ENCODE peak calls at places on chromosomes 6 and 20, in six cellular contexts. D is endothelial cell, O is mesothelial cell of epicardium, E is HFFc6, B is psoas muscle, Q is GM10248. R is an unnamed sample.

GRCh38 chr20:31720486-31721407 is 1.9 kb downstream of the BCL2L1 start:
- DNase-seq in B (no peak), D (no peak), O (no peak), E (no peak), Q (peak), R (no peak)

GRCh38 chr6:15690451-15690961 is 27.7 kb upstream of the DTNBP1 start:
- DNase-seq in D (no peak), E (no peak), B (no peak), Q (no peak), O (no peak), R (no peak)

GRCh38 chr6:26536571-26537159 is 1.5 kb upstream of the HMGN4 start:
- DNase-seq in Q (peak), B (no peak), O (no peak), D (peak), E (peak), R (peak)

GRCh38 chr20:61026173-61026572 is 225.9 kb upstream of the CDH4 start:
- DNase-seq in D (no peak), B (no peak), Q (no peak), O (no peak), E (no peak), R (no peak)

GRCh38 chr6:44399991-44400390 is 12.5 kb downstream of the CDC5L start:
- DNase-seq in Q (no peak), E (no peak), B (no peak), O (no peak), D (no peak), R (no peak)

GRCh38 chr6:107591346-107591745 is 101.4 kb downstream of the SOBP start:
- DNase-seq in E (no peak), O (no peak), D (no peak), B (no peak), Q (no peak), R (no peak)

GRCh38 chr6:44268095-44268628 is 2.1 kb upstream of the TMEM151B start:
- DNase-seq in Q (peak), E (no peak), D (peak), O (no peak), B (peak), R (no peak)

GRCh38 chr6:131368077-131368911 is 204.7 kb upstream of the ARG1 start:
- DNase-seq in D (no peak), B (peak), E (no peak), O (no peak), Q (peak), R (peak)

GRCh38 chr6:109701774-109702173 is 10.7 kb downstream of the FIG4 start:
- DNase-seq in O (no peak), D (no peak), E (no peak), Q (no peak), B (no peak), R (no peak)

GRCh38 chr20:38790210-38791053 is 15.1 kb upstream of the PPP1R16B start:
- DNase-seq in D (peak), E (no peak), Q (no peak), O (no peak), B (no peak), R (peak)
- TF ChIP-seq CTCF in D (peak), E (peak), Q (peak), O (peak), B (peak), R (peak)

DNA sequence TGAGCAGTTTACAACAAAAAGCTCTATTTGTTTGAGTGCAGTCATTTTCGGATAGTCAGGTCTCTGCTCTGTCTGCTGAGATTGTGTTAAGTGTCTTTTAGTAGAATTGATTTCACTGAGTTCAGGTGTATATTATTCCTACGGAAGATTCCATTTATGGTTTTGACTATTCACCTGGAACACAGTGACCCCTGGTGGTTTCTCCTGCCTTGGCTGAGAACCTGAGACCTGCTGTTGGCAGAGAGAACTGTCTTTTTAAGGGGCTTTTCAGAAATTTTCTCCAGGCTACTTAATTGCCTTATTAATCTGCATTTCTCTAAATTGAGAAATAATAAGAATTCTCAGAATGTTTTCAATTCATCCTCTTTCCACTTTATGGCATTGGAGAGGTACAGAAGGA is 508.0 kb downstream of the TBC1D32 start:
- DNase-seq in Q (no peak), E (no peak), D (peak), B (no peak), O (no peak), R (no peak)
- TF ChIP-seq CTCF in Q (peak), E (peak), D (peak), B (no peak), O (peak), R (peak)

GRCh38 chr6:65633516-65633915 is 73.5 kb downstream of the EYS start:
- DNase-seq in O (no peak), E (no peak), Q (no peak), D (no peak), B (no peak), R (no peak)

GRCh38 chr6:65637289-65638046 is 69.6 kb downstream of the EYS start:
- DNase-seq in E (no peak), Q (no peak), D (no peak), B (no peak), O (no peak), R (no peak)

GRCh38 chr6:65642776-65643175 is 64.2 kb downstream of the EYS start:
- DNase-seq in B (no peak), Q (no peak), E (no peak), D (no peak), O (no peak), R (no peak)

DNA sequence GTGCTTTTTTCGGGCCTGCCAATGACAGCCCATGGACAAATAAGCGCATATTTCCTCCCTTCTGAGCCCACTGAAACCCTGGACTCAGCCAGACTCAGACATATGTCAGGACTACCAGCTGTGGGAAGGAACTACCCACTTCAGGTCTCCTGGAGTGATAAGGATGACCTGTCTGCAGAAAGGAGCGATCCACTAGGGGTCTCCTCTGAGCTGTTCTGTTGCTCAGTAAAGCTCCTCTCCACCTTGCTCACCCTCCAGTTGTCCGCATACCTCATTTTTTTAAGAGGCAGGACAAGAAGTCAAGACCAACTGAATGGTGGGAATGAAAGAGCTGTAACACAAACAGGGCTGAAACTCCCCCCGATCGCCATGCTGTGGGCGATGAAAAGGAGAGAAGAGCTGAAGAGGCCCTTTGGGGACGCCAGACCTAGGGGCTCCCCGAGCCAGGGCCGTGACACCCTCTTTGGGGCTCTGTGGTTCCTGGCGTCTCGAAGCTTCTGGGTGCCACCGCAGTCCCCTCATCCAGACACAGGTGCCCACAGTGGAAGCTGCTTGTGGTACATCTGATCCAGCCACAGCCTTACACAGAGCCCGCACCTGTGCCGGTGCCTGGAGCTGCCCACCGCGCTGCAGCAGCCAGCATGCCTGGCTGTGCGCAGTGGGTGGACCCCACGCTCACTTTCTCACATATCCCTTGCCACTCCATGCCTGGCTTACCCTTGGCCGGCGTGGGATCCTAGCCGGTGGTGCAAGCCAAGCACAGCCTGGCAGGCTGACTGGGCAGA is 68.8 kb downstream of the EYS start:
- DNase-seq in B (no peak), O (no peak), E (no peak), Q (no peak), D (peak), R (no peak)
- TF ChIP-seq CTCF in B (no peak), O (no peak), E (no peak), Q (no peak), D (no peak), R (peak)

GRCh38 chr20:34215711-34216381 is 25.4 kb upstream of the ASIP start:
- DNase-seq in Q (peak), D (peak), B (peak), E (peak), O (peak), R (no peak)
- TF ChIP-seq CTCF in Q (no peak), D (no peak), B (no peak), E (no peak), O (no peak), R (no peak)

GRCh38 chr6:2854394-2854982 is 12.8 kb upstream of the SERPINB1 start:
- DNase-seq in E (no peak), O (no peak), D (no peak), Q (no peak), B (no peak), R (no peak)
- TF ChIP-seq CTCF in E (peak), O (no peak), D (no peak), Q (no peak), B (no peak), R (no peak)

GRCh38 chr6:149963462-149964242 is at the start of gene ULBP1:
- DNase-seq in Q (peak), B (peak), O (no peak), E (peak), D (peak), R (no peak)
- TF ChIP-seq CTCF in Q (no peak), B (no peak), O (no peak), E (peak), D (no peak), R (no peak)